ENCODE peak calls at places on chromosomes 16 and 17, in ten cellular contexts. R is ascending aorta; A is endothelial cell of umbilical vein; V is heart left ventricle; Y is PC-9; L is GM23248; N is naive thymus-derived CD4-positive, alpha-beta T cell; X is SJSA1; W is suprapubic skin; H is cardiac muscle cell. P is an unnamed sample. For H3K4me1, the result is how much of the 10 kb centered on the place peaks cover.

GRCh38 chr16:84501077-84501735 is 3.3 kb downstream of the MEAK7 start:
- DNase-seq in V (no peak), L (peak), A (no peak), W (peak), Y (peak), R (no peak), X (peak), N (no peak), H (peak), P (no peak)

GRCh38 chr17:80970044-80970761 is 21.4 kb upstream of the CHMP6 start:
- DNase-seq in V (peak), X (no peak), H (peak), R (no peak), N (peak), A (no peak), Y (peak), L (peak), W (no peak), P (peak)

GRCh38 chr17:82647593-82648164 is 565 bp downstream of the WDR45B start:
- DNase-seq in H (peak), N (peak), W (peak), L (peak), A (peak), V (no peak), Y (peak), X (peak), R (no peak), P (peak)

GRCh38 chr17:38748329-38749221 is at the start of gene PCGF2:
- DNase-seq in L (peak), W (peak), R (peak), N (no peak), X (peak), A (peak), V (peak), H (peak), Y (peak), P (peak)

GRCh38 chr17:43360376-43360738 is 38.4 kb upstream of the ARL4D start:
- DNase-seq in W (peak), N (peak), L (no peak), R (no peak), V (no peak), A (peak), H (peak), Y (no peak), X (peak), P (peak)

GRCh38 chr16:13923703-13924298 is 3.8 kb downstream of the ERCC4 start:
- DNase-seq in A (peak), L (peak), Y (no peak), N (peak), H (peak), V (no peak), X (no peak), W (no peak), R (no peak), P (no peak)

GRCh38 chr17:7894226-7894625 is 5.6 kb downstream of the CHD3 start:
- DNase-seq in A (no peak), X (no peak), R (no peak), L (no peak), W (no peak), N (no peak), H (no peak), V (no peak), Y (no peak), P (no peak)

GRCh38 chr17:73462830-73463229 is 151.0 kb upstream of the CDC42EP4 start:
- DNase-seq in A (no peak), Y (no peak), W (no peak), N (no peak), R (no peak), L (no peak), V (no peak), H (no peak), X (no peak), P (no peak)

GRCh38 chr16:75341934-75342811 is 90.7 kb upstream of the BCAR1 start:
- DNase-seq in L (peak), Y (peak), A (peak), R (no peak), N (no peak), H (peak), W (no peak), X (peak), V (no peak), P (no peak)

GRCh38 chr16:51154271-51155171 is 3.5 kb upstream of the SALL1 start:
- DNase-seq in A (no peak), W (no peak), L (no peak), N (no peak), X (no peak), V (no peak), Y (no peak), R (no peak), H (no peak), P (peak)

GRCh38 chr16:4052801-4053662 is 63.2 kb downstream of the ADCY9 start:
- DNase-seq in X (peak), N (no peak), W (peak), A (peak), V (peak), Y (no peak), L (peak), H (peak), R (no peak), P (peak)

GRCh38 chr16:67277999-67278772 is 1.1 kb upstream of the PLEKHG4 start:
- DNase-seq in R (no peak), A (peak), L (peak), V (peak), N (no peak), Y (peak), W (no peak), X (peak), H (peak), P (no peak)

GRCh38 chr16:29665294-29666077 is 2.4 kb downstream of the SPN start:
- DNase-seq in L (no peak), Y (no peak), W (no peak), R (no peak), V (no peak), N (peak), H (no peak), A (no peak), X (no peak), P (no peak)
- H3K27ac ChIP-seq in L (no peak), Y (no peak), W (no peak), R (no peak), V (no peak), N (peak), H (peak), A (no peak), X (no peak), P (no peak)

DNA sequence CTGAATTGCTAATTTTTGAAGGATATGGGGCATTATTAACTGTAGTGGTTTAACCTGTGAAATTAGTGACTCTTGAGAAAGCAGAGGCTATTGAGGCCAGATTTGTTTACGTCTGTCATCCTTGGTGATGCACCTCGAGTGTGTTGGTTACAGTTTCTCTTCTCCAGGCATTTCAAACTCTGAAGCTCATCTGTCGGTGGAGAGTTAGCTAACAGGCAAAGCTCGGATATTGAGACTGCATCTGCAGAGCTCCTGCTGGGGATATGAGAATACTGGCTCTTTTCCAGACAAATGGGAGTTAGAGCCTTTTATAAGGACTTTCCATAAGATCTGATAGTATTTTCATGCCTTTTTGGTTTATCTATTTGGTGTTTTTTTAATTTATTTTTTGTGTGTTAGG is 6.7 kb downstream of the CLEC16A start:
- DNase-seq in N (no peak), W (no peak), Y (no peak), V (no peak), L (peak), R (no peak), H (no peak), X (no peak), A (no peak), P (no peak)
- H3K4me1 ChIP-seq in N (under half), W (under half), Y (under half), V (under half), L (under half), R (under half), H (under half), X (under half), A (under half), P (under half)

DNA sequence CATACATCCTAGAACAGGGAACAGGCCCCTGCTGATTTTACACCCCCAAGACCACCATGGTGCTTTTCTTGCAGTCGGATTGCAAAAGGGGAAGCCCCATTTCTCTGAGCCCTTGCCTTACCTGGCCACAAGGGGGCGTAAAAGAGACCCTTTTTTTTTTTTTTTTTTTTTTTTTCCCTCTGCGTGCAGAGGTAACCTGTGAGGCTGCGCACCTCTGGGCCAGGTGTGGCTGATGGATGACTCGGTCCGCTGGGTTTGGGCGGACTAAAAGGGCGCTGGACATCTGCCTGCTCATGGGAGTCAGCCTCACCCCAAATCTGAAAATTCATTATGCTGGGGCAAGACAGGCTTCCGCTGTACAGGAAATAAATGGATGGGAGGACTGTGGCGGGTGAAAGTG is 281.0 kb downstream of the CBLN1 start:
- DNase-seq in H (no peak), A (no peak), V (no peak), Y (no peak), X (no peak), R (no peak), L (no peak), W (no peak), N (no peak), P (peak)
- H3K27ac ChIP-seq in H (no peak), A (no peak), V (no peak), Y (no peak), X (no peak), R (no peak), L (no peak), W (no peak), N (no peak), P (no peak)

DNA sequence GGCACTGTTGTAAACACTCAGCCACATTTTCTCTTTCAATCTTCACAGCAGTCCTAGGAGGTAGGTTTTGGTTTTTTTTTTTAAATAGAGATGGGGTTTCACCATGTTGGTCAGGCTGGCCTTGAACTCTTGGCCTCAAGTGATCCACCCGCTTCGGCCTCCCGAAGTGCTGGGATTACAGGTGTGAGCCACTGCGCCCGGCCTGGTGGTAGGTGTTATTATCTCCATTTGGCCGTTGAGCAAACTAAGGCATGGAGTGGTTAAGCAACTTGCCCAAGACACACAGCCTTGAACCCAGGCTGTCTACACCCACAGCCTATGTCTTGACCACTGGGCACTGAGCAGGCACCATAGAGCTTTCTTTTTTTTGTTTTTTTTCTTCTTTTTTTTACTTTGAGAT is 8.6 kb downstream of the SGCA start:
- DNase-seq in V (peak), Y (no peak), W (no peak), L (no peak), A (no peak), N (no peak), R (no peak), X (no peak), H (no peak), P (no peak)
- H3K4me1 ChIP-seq in V (half or more), Y (under half), W (under half), L (under half), A (under half), N (under half), R (half or more), X (half or more), H (under half), P (under half)

P was measured in thyroid gland.